ENCODE peak calls at places on chromosome 10, in four cellular contexts. T is MM.1S; P is heart left ventricle; M is naive thymus-derived CD4-positive, alpha-beta T cell. X is an unnamed sample.

GRCh38 chr10:22433875-22434274 is 88.6 kb downstream of the SPAG6 start:
- DNase-seq in T (no peak), P (no peak), M (no peak), X (no peak)

GRCh38 chr10:71444284-71445054 is 47.7 kb downstream of the CDH23 start:
- DNase-seq in T (no peak), M (no peak), P (no peak), X (no peak)

GRCh38 chr10:126583507-126584200 is 86.8 kb downstream of the C10orf90 start:
- DNase-seq in M (no peak), P (no peak), T (no peak), X (no peak)

GRCh38 chr10:127884501-127884900 is 8.2 kb downstream of the CLRN3 start:
- DNase-seq in P (no peak), M (no peak), T (no peak), X (no peak)

GRCh38 chr10:14383266-14383665 is 52.5 kb upstream of the FRMD4A start:
- DNase-seq in M (no peak), P (no peak), T (no peak), X (no peak)

GRCh38 chr10:89966211-89966610 is 264.8 kb downstream of the KIF20B start:
- DNase-seq in T (no peak), M (no peak), P (no peak), X (no peak)

GRCh38 chr10:104796817-104797216 is 155.7 kb downstream of the SORCS3 start:
- DNase-seq in M (no peak), P (no peak), T (no peak), X (no peak)

GRCh38 chr10:65742851-65743250 is 1183.0 kb upstream of the LRRTM3 start:
- DNase-seq in P (no peak), M (no peak), T (no peak), X (no peak)

GRCh38 chr10:75011221-75011620 is 100.2 kb upstream of the SAMD8 start:
- DNase-seq in M (no peak), T (peak; percentile 36), P (no peak), X (no peak)

GRCh38 chr10:28058746-28059145 is 59.9 kb upstream of the ODAD2 start:
- DNase-seq in P (no peak), T (no peak), M (no peak), X (no peak)

GRCh38 chr10:26365681-26366327 is 72.3 kb upstream of the APBB1IP start:
- DNase-seq in P (no peak), T (no peak), M (no peak), X (no peak)

GRCh38 chr10:6216916-6217315 is 14.2 kb downstream of the PFKFB3 start:
- DNase-seq in T (no peak), M (no peak), P (no peak), X (no peak)

GRCh38 chr10:62019013-62019684 is 117.7 kb downstream of the ARID5B start:
- DNase-seq in M (no peak), P (no peak), T (no peak), X (no peak)

GRCh38 chr10:71232089-71232998 is 20.0 kb downstream of the UNC5B start:
- DNase-seq in T (no peak), M (no peak), P (peak; percentile 85), X (no peak)

GRCh38 chr10:6061056-6061455 is 1.1 kb downstream of the IL2RA start:
- DNase-seq in T (no peak), P (no peak), M (no peak), X (no peak)

GRCh38 chr10:91077549-91078017 is 142.9 kb upstream of the PCGF5 start:
- DNase-seq in M (no peak), P (peak; percentile 83), T (no peak), X (no peak)

GRCh38 chr10:43211431-43212042 is 55.3 kb downstream of the RASGEF1A start:
- DNase-seq in P (no peak), M (no peak), T (no peak), X (no peak)

GRCh38 chr10:1465421-1465902 is 271.9 kb downstream of the ADARB2 start:
- DNase-seq in M (no peak), P (no peak), T (peak; percentile 32), X (peak; percentile 52)

GRCh38 chr10:627032-627992 is 62.2 kb downstream of the DIP2C start:
- DNase-seq in T (no peak), P (no peak), M (no peak), X (no peak)

GRCh38 chr10:129599160-129599559 is 132.1 kb downstream of the MGMT start:
- DNase-seq in T (no peak), M (no peak), P (no peak), X (no peak)

GRCh38 chr10:86169506-86170254 is 196.9 kb downstream of the GRID1 start:
- DNase-seq in M (no peak), T (no peak), P (no peak), X (no peak)

GRCh38 chr10:130660266-130660665 is 524.1 kb downstream of the GLRX3 start:
- DNase-seq in T (no peak), P (no peak), M (no peak), X (no peak)

GRCh38 chr10:104243567-104243966 is 11.1 kb upstream of the GSTO1 start:
- DNase-seq in P (no peak), T (no peak), M (no peak), X (no peak)

GRCh38 chr10:127990846-127991542 is 84.1 kb downstream of the PTPRE start:
- DNase-seq in T (no peak), P (no peak), M (peak; percentile 14), X (no peak)

GRCh38 chr10:78320416-78320815 is 286.8 kb downstream of the RPS24 start:
- DNase-seq in P (peak; percentile 2), M (no peak), T (no peak), X (no peak)

GRCh38 chr10:110827410-110827809 is 44.3 kb upstream of the PDCD4 start:
- DNase-seq in P (no peak), M (no peak), T (no peak), X (no peak)

GRCh38 chr10:114876602-114877300 is 55.2 kb downstream of the FHIP2A start:
- DNase-seq in T (peak; percentile 72), P (peak; percentile 44), M (no peak), X (peak; percentile 41)

GRCh38 chr10:118868618-118869017 is 113.8 kb upstream of the CACUL1 start:
- DNase-seq in P (no peak), M (no peak), T (no peak), X (no peak)

GRCh38 chr10:323651-324293 is 188.5 kb downstream of the ZMYND11 start:
- DNase-seq in M (no peak), T (no peak), P (peak; percentile 51), X (no peak)

GRCh38 chr10:95327367-95327766 is 36.6 kb upstream of the PDLIM1 start:
- DNase-seq in P (peak; percentile 74), T (no peak), M (no peak), X (no peak)

GRCh38 chr10:3464760-3465405 is 292.3 kb upstream of the PITRM1 start:
- DNase-seq in P (no peak), T (no peak), M (no peak), X (no peak)

GRCh38 chr10:97185326-97186058 is at the start of gene SLIT1:
- DNase-seq in M (no peak), T (no peak), P (no peak), X (peak; percentile 38)

GRCh38 chr10:127414024-127414423 is 135.1 kb upstream of the NPS start:
- DNase-seq in M (no peak), T (no peak), P (no peak), X (no peak)

GRCh38 chr10:85613391-85613790 is 753.2 kb downstream of the GRID1 start:
- DNase-seq in P (no peak), M (no peak), T (no peak), X (no peak)

GRCh38 chr10:102770792-102771191 is 27.0 kb downstream of the WBP1L start:
- DNase-seq in T (no peak), M (no peak), P (no peak), X (no peak)

GRCh38 chr10:12438914-12439692 is 89.8 kb downstream of the CAMK1D start:
- DNase-seq in M (no peak), T (no peak), P (no peak), X (no peak)

GRCh38 chr10:6962576-6962975 is 382.5 kb upstream of the PRKCQ start:
- DNase-seq in T (no peak), P (no peak), M (no peak), X (no peak)

GRCh38 chr10:112981553-112981952 is 31.5 kb downstream of the TCF7L2 start:
- DNase-seq in M (no peak), T (peak; percentile 92), P (no peak), X (peak; percentile 11)
- H3K4me1 ChIP-seq in M (peaks cover 6% of the 10 kb centered on the region), T (peaks cover 4% of the 10 kb centered on the region), P (peaks cover 32% of the 10 kb centered on the region), X (peaks cover 24% of the 10 kb centered on the region)

GRCh38 chr10:48944171-48944570 is 4.5 kb upstream of the LRRC18 start:
- DNase-seq in P (no peak), T (no peak), M (no peak), X (no peak)
- H3K4me1 ChIP-seq in P (no peaks in the 10 kb centered on the region), T (no peaks in the 10 kb centered on the region), M (no peaks in the 10 kb centered on the region), X (no peaks in the 10 kb centered on the region)

GRCh38 chr10:59880019-59880717 is 26.2 kb downstream of the CCDC6 start:
- DNase-seq in T (no peak), P (no peak), M (no peak), X (no peak)

GRCh38 chr10:59879363-59879935 is 26.9 kb downstream of the CCDC6 start:
- DNase-seq in T (no peak), P (no peak), M (no peak), X (no peak)

GRCh38 chr10:59878915-59879314 is 27.4 kb downstream of the CCDC6 start:
- DNase-seq in M (no peak), T (no peak), P (no peak), X (no peak)

GRCh38 chr10:59881640-59882039 is 24.7 kb downstream of the CCDC6 start:
- DNase-seq in P (no peak), T (no peak), M (no peak), X (no peak)

GRCh38 chr10:59880976-59881510 is 25.3 kb downstream of the CCDC6 start:
- DNase-seq in T (no peak), P (no peak), M (no peak), X (no peak)
- H3K4me1 ChIP-seq in T (peaks cover 11% of the 10 kb centered on the region), P (peaks cover 52% of the 10 kb centered on the region), M (peaks cover 34% of the 10 kb centered on the region), X (no peaks in the 10 kb centered on the region)

GRCh38 chr10:79434223-79434687 is 11.2 kb downstream of the ZCCHC24 start:
- DNase-seq in P (no peak), T (no peak), M (no peak), X (no peak)
- H3K4me1 ChIP-seq in P (peaks cover 78% of the 10 kb centered on the region), T (no peaks in the 10 kb centered on the region), M (no peaks in the 10 kb centered on the region), X (no peaks in the 10 kb centered on the region)

GRCh38 chr10:101208543-101208942 is 20.7 kb downstream of the LBX1 start:
- DNase-seq in T (no peak), P (no peak), M (no peak), X (no peak)
- H3K4me1 ChIP-seq in T (no peaks in the 10 kb centered on the region), P (no peaks in the 10 kb centered on the region), M (no peaks in the 10 kb centered on the region), X (peaks cover 3% of the 10 kb centered on the region)

GRCh38 chr10:122419016-122419415 is 35.4 kb upstream of the ARMS2 start:
- DNase-seq in P (no peak), M (no peak), T (no peak), X (no peak)
- H3K4me1 ChIP-seq in P (peaks cover 66% of the 10 kb centered on the region), M (peaks cover 70% of the 10 kb centered on the region), T (no peaks in the 10 kb centered on the region), X (peaks cover 12% of the 10 kb centered on the region)

X was measured in DND-41.